ENCODE peak calls at places on chromosome 1, in five cellular contexts. One of them, this sample, is unnamed.

GRCh38 chr1:32885691-32886011 is 640 bp upstream of the HPCA start:
- DNase-seq in OCI-LY7: no peak
- DNase-seq in psoas muscle: no peak
- DNase-seq in ascending aorta: no peak
- DNase-seq in heart right ventricle: no peak
- DNase-seq in this sample: no peak

GRCh38 chr1:209567788-209568187 is 15.7 kb upstream of the CAMK1G start:
- DNase-seq in OCI-LY7: no peak
- DNase-seq in psoas muscle: no peak
- DNase-seq in ascending aorta: no peak
- DNase-seq in heart right ventricle: no peak
- DNase-seq in this sample: no peak

GRCh38 chr1:155968670-155969069 is 9.7 kb downstream of the ARHGEF2 start:
- DNase-seq in OCI-LY7: no peak
- DNase-seq in psoas muscle: peak
- DNase-seq in ascending aorta: no peak
- DNase-seq in heart right ventricle: peak
- DNase-seq in this sample: no peak

GRCh38 chr1:6108937-6109636 is 63.4 kb downstream of the KCNAB2 start:
- DNase-seq in OCI-LY7: peak
- DNase-seq in psoas muscle: peak
- DNase-seq in ascending aorta: no peak
- DNase-seq in heart right ventricle: peak
- DNase-seq in this sample: no peak

GRCh38 chr1:115428262-115428661 is 90.2 kb upstream of the NGF start:
- DNase-seq in OCI-LY7: no peak
- DNase-seq in psoas muscle: no peak
- DNase-seq in ascending aorta: no peak
- DNase-seq in heart right ventricle: no peak
- DNase-seq in this sample: no peak

GRCh38 chr1:220271706-220272046 is 577 bp downstream of the RAB3GAP2 start:
- DNase-seq in OCI-LY7: no peak
- DNase-seq in psoas muscle: no peak
- DNase-seq in ascending aorta: no peak
- DNase-seq in heart right ventricle: no peak
- DNase-seq in this sample: no peak

GRCh38 chr1:5991784-5992033 is 516 bp downstream of the NPHP4 start:
- DNase-seq in OCI-LY7: no peak
- DNase-seq in psoas muscle: no peak
- DNase-seq in ascending aorta: no peak
- DNase-seq in heart right ventricle: no peak
- DNase-seq in this sample: no peak

GRCh38 chr1:6260433-6260934 is 414 bp downstream of the GPR153 start:
- DNase-seq in OCI-LY7: no peak
- DNase-seq in psoas muscle: peak
- DNase-seq in ascending aorta: no peak
- DNase-seq in heart right ventricle: peak
- DNase-seq in this sample: no peak

GRCh38 chr1:161502641-161503393 is 2.4 kb upstream of the FCGR2A start:
- DNase-seq in OCI-LY7: no peak
- DNase-seq in psoas muscle: no peak
- DNase-seq in ascending aorta: no peak
- DNase-seq in heart right ventricle: no peak
- DNase-seq in this sample: no peak

GRCh38 chr1:238401138-238401537 is 510.4 kb upstream of the ZP4 start:
- DNase-seq in OCI-LY7: no peak
- DNase-seq in psoas muscle: no peak
- DNase-seq in ascending aorta: no peak
- DNase-seq in heart right ventricle: no peak
- DNase-seq in this sample: no peak

GRCh38 chr1:238396140-238396539 is 505.4 kb upstream of the ZP4 start:
- DNase-seq in OCI-LY7: no peak
- DNase-seq in psoas muscle: no peak
- DNase-seq in ascending aorta: no peak
- DNase-seq in heart right ventricle: no peak
- DNase-seq in this sample: no peak

GRCh38 chr1:238404506-238404905 is 513.8 kb upstream of the ZP4 start:
- DNase-seq in OCI-LY7: no peak
- DNase-seq in psoas muscle: no peak
- DNase-seq in ascending aorta: no peak
- DNase-seq in heart right ventricle: no peak
- DNase-seq in this sample: no peak

GRCh38 chr1:238404921-238405320 is 514.2 kb upstream of the ZP4 start:
- DNase-seq in OCI-LY7: no peak
- DNase-seq in psoas muscle: no peak
- DNase-seq in ascending aorta: no peak
- DNase-seq in heart right ventricle: no peak
- DNase-seq in this sample: no peak

DNA sequence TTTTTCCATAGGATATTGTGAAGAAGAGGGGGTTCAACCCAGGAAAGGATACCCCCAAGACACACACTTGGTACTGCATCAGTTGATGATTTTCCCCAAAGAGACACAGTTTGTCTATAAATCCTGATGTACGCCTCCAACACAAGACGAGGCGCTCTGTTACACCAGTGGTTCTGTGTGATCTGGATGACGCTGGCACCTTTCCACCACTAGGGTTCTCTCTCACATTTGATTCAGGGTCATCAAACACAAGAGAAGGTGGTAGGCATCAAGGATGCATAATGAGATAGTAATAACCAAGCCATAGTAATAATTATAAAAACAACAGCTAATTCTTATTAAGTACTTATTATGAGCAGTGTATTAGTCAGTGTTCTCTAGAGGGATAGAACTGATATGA is 508.8 kb upstream of the ZP4 start:
- DNase-seq in OCI-LY7: no peak
- DNase-seq in psoas muscle: no peak
- DNase-seq in ascending aorta: no peak
- DNase-seq in heart right ventricle: no peak
- DNase-seq in this sample: no peak
- TF ChIP-seq CTCF in OCI-LY7: peak
- TF ChIP-seq CTCF in psoas muscle: no peak
- TF ChIP-seq CTCF in ascending aorta: no peak
- TF ChIP-seq CTCF in heart right ventricle: no peak
- TF ChIP-seq CTCF in this sample: no peak

GRCh38 chr1:228463009-228463558 is 24.1 kb upstream of the RNF187 start:
- DNase-seq in OCI-LY7: no peak
- DNase-seq in psoas muscle: no peak
- DNase-seq in ascending aorta: no peak
- DNase-seq in heart right ventricle: no peak
- DNase-seq in this sample: no peak

GRCh38 chr1:228464487-228464983 is 22.6 kb upstream of the RNF187 start:
- DNase-seq in OCI-LY7: peak
- DNase-seq in psoas muscle: peak
- DNase-seq in ascending aorta: peak
- DNase-seq in heart right ventricle: peak
- DNase-seq in this sample: no peak

GRCh38 chr1:228462560-228462959 is 24.6 kb upstream of the RNF187 start:
- DNase-seq in OCI-LY7: no peak
- DNase-seq in psoas muscle: no peak
- DNase-seq in ascending aorta: no peak
- DNase-seq in heart right ventricle: no peak
- DNase-seq in this sample: no peak

GRCh38 chr1:228465134-228465533 is 22.0 kb upstream of the RNF187 start:
- DNase-seq in OCI-LY7: peak
- DNase-seq in psoas muscle: no peak
- DNase-seq in ascending aorta: no peak
- DNase-seq in heart right ventricle: no peak
- DNase-seq in this sample: no peak

GRCh38 chr1:228463559-228464455 is 23.4 kb upstream of the RNF187 start:
- DNase-seq in OCI-LY7: peak
- DNase-seq in psoas muscle: peak
- DNase-seq in ascending aorta: no peak
- DNase-seq in heart right ventricle: no peak
- DNase-seq in this sample: no peak
- H3K4me3 ChIP-seq in OCI-LY7: peak
- H3K4me3 ChIP-seq in psoas muscle: peak
- H3K4me3 ChIP-seq in ascending aorta: no peak
- H3K4me3 ChIP-seq in heart right ventricle: peak
- H3K4me3 ChIP-seq in this sample: peak

DNA sequence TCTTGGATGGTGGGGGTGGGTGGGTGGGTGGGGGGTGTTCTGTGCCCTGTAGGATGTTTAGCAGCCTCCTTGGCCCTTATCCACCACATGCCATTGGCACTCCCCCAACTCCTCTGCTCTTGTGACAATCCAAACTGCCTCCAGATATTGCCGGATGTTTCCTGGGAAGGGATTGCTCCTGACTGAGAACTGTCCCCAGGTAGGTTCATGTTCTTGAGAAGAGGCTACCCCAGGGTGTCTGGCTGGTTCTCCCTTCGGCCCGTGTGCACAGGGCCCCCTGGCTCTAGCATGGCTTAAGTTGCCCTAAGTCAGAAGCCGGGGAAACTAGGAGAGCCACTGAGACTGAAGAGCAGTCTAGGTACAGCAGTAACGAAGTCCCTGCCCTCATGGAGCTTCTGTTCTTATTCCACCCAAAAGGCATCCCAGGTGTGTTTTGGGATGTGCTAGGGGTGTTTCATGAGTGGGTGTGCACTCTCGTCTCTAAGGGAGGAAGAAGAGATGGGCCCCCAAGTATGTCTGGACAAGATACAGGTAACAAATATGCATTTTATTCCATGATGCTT is 19.8 kb upstream of the THRAP3 start:
- DNase-seq in OCI-LY7: no peak
- DNase-seq in psoas muscle: peak
- DNase-seq in ascending aorta: peak
- DNase-seq in heart right ventricle: peak
- DNase-seq in this sample: no peak
- H3K27ac ChIP-seq in OCI-LY7: no peak
- H3K27ac ChIP-seq in psoas muscle: peak
- H3K27ac ChIP-seq in ascending aorta: peak
- H3K27ac ChIP-seq in heart right ventricle: peak
- H3K27ac ChIP-seq in this sample: peak

DNA sequence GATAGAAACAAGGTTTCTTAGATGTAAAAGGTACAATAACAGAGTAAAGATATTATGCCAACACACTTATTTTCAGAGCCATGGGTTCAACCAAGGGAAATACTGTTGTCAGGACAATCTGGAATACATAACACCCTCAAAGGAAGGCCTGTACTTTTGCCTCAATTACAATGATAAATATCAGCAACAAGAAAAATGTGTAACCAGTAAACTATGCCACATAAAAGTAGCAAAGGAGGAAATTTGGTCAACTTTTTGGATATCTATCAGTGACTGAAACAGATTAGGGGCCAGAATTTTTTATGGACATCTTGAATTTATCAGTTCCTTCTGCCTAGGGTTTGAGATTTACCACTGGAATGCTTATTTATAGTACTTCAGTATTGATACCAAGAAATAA is 24.6 kb upstream of the RAP1GAP start:
- DNase-seq in OCI-LY7: no peak
- DNase-seq in psoas muscle: no peak
- DNase-seq in ascending aorta: no peak
- DNase-seq in heart right ventricle: no peak
- DNase-seq in this sample: no peak
- TF ChIP-seq CTCF in OCI-LY7: no peak
- TF ChIP-seq CTCF in psoas muscle: no peak
- TF ChIP-seq CTCF in ascending aorta: no peak
- TF ChIP-seq CTCF in heart right ventricle: no peak
- TF ChIP-seq CTCF in this sample: no peak

DNA sequence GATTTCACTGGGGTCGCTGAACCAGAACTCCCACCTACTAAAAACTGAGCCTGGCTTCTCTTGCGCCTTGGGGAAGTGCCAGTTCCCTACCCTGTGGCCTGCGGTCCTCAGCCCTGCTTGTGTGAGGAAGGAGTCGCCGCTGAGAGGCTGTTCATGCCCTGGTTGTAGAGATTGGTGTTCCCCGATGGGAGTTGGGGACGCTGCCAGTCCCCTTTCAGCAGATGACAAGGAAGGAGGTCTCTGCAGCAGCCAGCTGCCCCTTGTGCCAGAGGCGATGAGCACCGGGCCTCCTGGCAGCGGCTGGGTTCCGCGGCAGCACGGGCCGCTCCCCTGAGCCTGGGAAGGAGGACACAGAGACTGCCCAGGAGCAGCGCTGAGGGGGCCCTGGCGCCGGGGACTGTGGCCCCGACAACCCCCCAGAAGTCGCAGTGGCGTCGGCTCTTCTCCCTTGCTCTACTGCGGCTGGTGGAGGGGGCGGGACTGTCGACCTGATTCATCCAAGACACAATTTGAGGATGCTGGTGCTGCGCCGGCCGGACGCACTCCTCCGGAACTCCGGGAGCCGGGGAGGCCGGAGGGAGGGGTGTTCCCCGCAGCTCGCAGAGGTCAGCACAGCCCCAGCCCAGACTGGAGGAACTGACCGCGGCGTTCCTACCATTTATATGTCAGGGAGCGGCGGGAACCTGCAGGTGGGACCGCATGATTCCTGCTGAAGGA is 12.0 kb upstream of the ADORA3 start:
- DNase-seq in OCI-LY7: no peak
- DNase-seq in psoas muscle: peak
- DNase-seq in ascending aorta: peak
- DNase-seq in heart right ventricle: peak
- DNase-seq in this sample: peak
- H3K4me3 ChIP-seq in OCI-LY7: no peak
- H3K4me3 ChIP-seq in psoas muscle: peak
- H3K4me3 ChIP-seq in ascending aorta: peak
- H3K4me3 ChIP-seq in heart right ventricle: peak
- H3K4me3 ChIP-seq in this sample: peak

DNA sequence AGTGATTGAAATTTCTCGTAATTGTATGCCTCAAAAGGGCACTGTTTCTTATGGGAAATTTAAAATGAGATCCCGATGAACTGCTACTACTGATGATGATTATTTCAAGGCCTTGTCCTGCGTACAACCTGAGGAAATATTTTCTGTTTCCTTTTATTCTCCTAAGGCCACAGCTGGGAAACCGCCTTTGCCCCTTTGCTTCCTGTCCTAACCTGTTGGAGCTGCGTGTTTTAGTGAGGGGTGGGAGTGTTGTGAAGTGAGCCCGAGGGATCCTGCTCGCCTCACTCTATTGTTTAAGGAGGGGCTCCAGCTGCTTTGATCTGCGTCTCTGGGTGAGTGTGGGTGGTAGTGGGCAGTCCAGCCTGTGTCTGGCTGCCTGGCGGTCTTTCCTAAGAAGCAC is 14.4 kb downstream of the LAMC2 start:
- DNase-seq in OCI-LY7: no peak
- DNase-seq in psoas muscle: no peak
- DNase-seq in ascending aorta: no peak
- DNase-seq in heart right ventricle: no peak
- DNase-seq in this sample: no peak
- H3K27ac ChIP-seq in OCI-LY7: no peak
- H3K27ac ChIP-seq in psoas muscle: no peak
- H3K27ac ChIP-seq in ascending aorta: no peak
- H3K27ac ChIP-seq in heart right ventricle: no peak
- H3K27ac ChIP-seq in this sample: no peak

GRCh38 chr1:34178072-34178471 is 1.4 kb downstream of the C1orf94 start:
- DNase-seq in OCI-LY7: no peak
- DNase-seq in psoas muscle: no peak
- DNase-seq in ascending aorta: no peak
- DNase-seq in heart right ventricle: no peak
- DNase-seq in this sample: no peak

GRCh38 chr1:34175737-34176136 is 970 bp upstream of the C1orf94 start:
- DNase-seq in OCI-LY7: no peak
- DNase-seq in psoas muscle: no peak
- DNase-seq in ascending aorta: no peak
- DNase-seq in heart right ventricle: no peak
- DNase-seq in this sample: no peak

GRCh38 chr1:34176830-34177613 is at the start of gene C1orf94:
- DNase-seq in OCI-LY7: no peak
- DNase-seq in psoas muscle: no peak
- DNase-seq in ascending aorta: no peak
- DNase-seq in heart right ventricle: no peak
- DNase-seq in this sample: no peak
- TF ChIP-seq CTCF in OCI-LY7: no peak
- TF ChIP-seq CTCF in psoas muscle: no peak
- TF ChIP-seq CTCF in ascending aorta: no peak
- TF ChIP-seq CTCF in heart right ventricle: no peak
- TF ChIP-seq CTCF in this sample: no peak